ENCODE peak calls at places on chromosomes 13 and 19, in nine cellular contexts. One of them, this sample, is unnamed. For H3K4me1, the result is how much of the 10 kb centered on the place peaks cover.

GRCh38 chr13:99941086-99941485 is 30.5 kb downstream of the ZIC5 start:
- DNase-seq in breast epithelium: no peak
- DNase-seq in sigmoid colon: no peak
- DNase-seq in IMR-90: no peak
- DNase-seq in tibial nerve: no peak
- DNase-seq in testis: no peak
- DNase-seq in A549: no peak
- DNase-seq in heart left ventricle: no peak
- DNase-seq in K562: no peak
- DNase-seq in this sample: peak

GRCh38 chr19:2803486-2804155 is 16.0 kb upstream of the ZNF554 start:
- DNase-seq in A549: no peak
- DNase-seq in IMR-90: no peak
- DNase-seq in heart left ventricle: no peak
- DNase-seq in K562: no peak
- DNase-seq in tibial nerve: no peak
- DNase-seq in testis: no peak
- DNase-seq in sigmoid colon: no peak
- DNase-seq in breast epithelium: no peak
- DNase-seq in this sample: no peak

GRCh38 chr13:91358384-91358776 is 10.9 kb downstream of the MIR17HG start:
- DNase-seq in testis: no peak
- DNase-seq in sigmoid colon: no peak
- DNase-seq in heart left ventricle: no peak
- DNase-seq in IMR-90: no peak
- DNase-seq in A549: no peak
- DNase-seq in breast epithelium: no peak
- DNase-seq in K562: peak
- DNase-seq in tibial nerve: no peak
- DNase-seq in this sample: no peak

GRCh38 chr13:29706923-29707322 is 111.4 kb upstream of the SLC7A1 start:
- DNase-seq in IMR-90: no peak
- DNase-seq in K562: no peak
- DNase-seq in sigmoid colon: no peak
- DNase-seq in testis: no peak
- DNase-seq in breast epithelium: no peak
- DNase-seq in tibial nerve: no peak
- DNase-seq in A549: no peak
- DNase-seq in heart left ventricle: no peak
- DNase-seq in this sample: no peak

GRCh38 chr13:23849670-23850069 is 39.5 kb downstream of the MIPEP start:
- DNase-seq in tibial nerve: no peak
- DNase-seq in sigmoid colon: no peak
- DNase-seq in heart left ventricle: no peak
- DNase-seq in K562: no peak
- DNase-seq in breast epithelium: no peak
- DNase-seq in IMR-90: no peak
- DNase-seq in A549: no peak
- DNase-seq in testis: no peak
- DNase-seq in this sample: no peak

GRCh38 chr19:13842294-13843103 is 34.4 kb upstream of the NANOS3 start:
- DNase-seq in A549: peak
- DNase-seq in testis: peak
- DNase-seq in heart left ventricle: peak
- DNase-seq in sigmoid colon: peak
- DNase-seq in K562: peak
- DNase-seq in breast epithelium: peak
- DNase-seq in IMR-90: peak
- DNase-seq in tibial nerve: peak
- DNase-seq in this sample: peak

GRCh38 chr19:10268077-10268476 is 2.8 kb upstream of the ICAM1 start:
- DNase-seq in A549: no peak
- DNase-seq in breast epithelium: no peak
- DNase-seq in IMR-90: no peak
- DNase-seq in testis: no peak
- DNase-seq in sigmoid colon: no peak
- DNase-seq in heart left ventricle: peak
- DNase-seq in tibial nerve: no peak
- DNase-seq in K562: no peak
- DNase-seq in this sample: peak

GRCh38 chr13:23796546-23796945 is 92.7 kb downstream of the MIPEP start:
- DNase-seq in heart left ventricle: no peak
- DNase-seq in tibial nerve: no peak
- DNase-seq in breast epithelium: no peak
- DNase-seq in A549: no peak
- DNase-seq in K562: no peak
- DNase-seq in sigmoid colon: no peak
- DNase-seq in testis: no peak
- DNase-seq in IMR-90: peak
- DNase-seq in this sample: no peak

GRCh38 chr19:22628401-22628800 is 5.7 kb upstream of the ZNF492 start:
- DNase-seq in sigmoid colon: no peak
- DNase-seq in A549: no peak
- DNase-seq in testis: no peak
- DNase-seq in tibial nerve: no peak
- DNase-seq in K562: no peak
- DNase-seq in heart left ventricle: no peak
- DNase-seq in breast epithelium: no peak
- DNase-seq in IMR-90: no peak
- DNase-seq in this sample: no peak

GRCh38 chr13:30892966-30893365 is 13.1 kb upstream of the MEDAG start:
- DNase-seq in testis: peak
- DNase-seq in breast epithelium: no peak
- DNase-seq in IMR-90: peak
- DNase-seq in K562: peak
- DNase-seq in heart left ventricle: peak
- DNase-seq in A549: peak
- DNase-seq in sigmoid colon: no peak
- DNase-seq in tibial nerve: no peak
- DNase-seq in this sample: no peak

GRCh38 chr13:71860547-71861131 is 6.4 kb downstream of the DACH1 start:
- DNase-seq in A549: no peak
- DNase-seq in testis: no peak
- DNase-seq in sigmoid colon: no peak
- DNase-seq in heart left ventricle: no peak
- DNase-seq in breast epithelium: no peak
- DNase-seq in IMR-90: no peak
- DNase-seq in K562: no peak
- DNase-seq in tibial nerve: no peak
- DNase-seq in this sample: no peak

GRCh38 chr19:29855771-29856510 is 44.1 kb downstream of the CCNE1 start:
- DNase-seq in IMR-90: no peak
- DNase-seq in K562: no peak
- DNase-seq in heart left ventricle: no peak
- DNase-seq in tibial nerve: no peak
- DNase-seq in A549: no peak
- DNase-seq in breast epithelium: no peak
- DNase-seq in sigmoid colon: peak
- DNase-seq in testis: no peak
- DNase-seq in this sample: no peak

GRCh38 chr19:7811989-7812388 is 18.0 kb upstream of the EVI5L start:
- DNase-seq in breast epithelium: no peak
- DNase-seq in testis: no peak
- DNase-seq in sigmoid colon: no peak
- DNase-seq in A549: no peak
- DNase-seq in K562: no peak
- DNase-seq in IMR-90: peak
- DNase-seq in tibial nerve: no peak
- DNase-seq in heart left ventricle: no peak
- DNase-seq in this sample: no peak

DNA sequence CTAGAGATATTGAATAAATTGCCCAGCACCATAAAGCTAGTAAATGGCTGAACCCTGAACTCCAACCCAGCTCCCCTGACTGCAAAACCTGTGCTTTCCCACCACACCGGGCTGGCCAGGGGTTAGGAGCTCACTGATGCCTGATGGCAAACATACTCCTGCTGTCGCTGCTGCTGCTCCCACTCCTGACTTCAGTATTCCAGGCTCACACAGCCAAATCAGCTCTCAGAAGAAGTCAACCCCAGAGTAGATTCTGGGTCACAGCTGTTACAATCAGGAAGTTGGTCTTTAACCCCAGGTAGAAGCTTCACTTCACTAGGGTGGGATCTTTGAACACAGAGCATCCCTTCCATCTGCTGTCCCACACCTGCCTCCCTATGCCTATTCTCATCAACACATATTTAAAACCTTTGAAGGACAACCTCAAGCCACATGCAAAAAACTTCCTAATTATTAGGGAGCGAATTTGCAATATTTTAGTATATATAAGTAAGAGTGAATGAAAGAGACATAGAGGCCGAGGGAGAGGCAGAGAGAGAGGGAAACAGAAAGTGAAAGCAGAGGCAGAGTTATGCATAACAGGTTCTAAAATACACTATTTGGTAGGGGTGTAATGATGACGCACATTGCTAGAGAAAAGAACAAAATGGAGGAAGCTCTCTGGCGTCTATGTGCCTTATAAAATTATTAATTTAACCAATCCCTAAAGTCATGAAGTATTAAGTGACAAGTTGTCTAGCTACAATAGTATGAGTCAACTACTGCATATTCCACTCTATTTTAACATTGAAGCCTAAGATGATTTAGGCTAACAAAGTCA is 99.4 kb upstream of the SERP2 start:
- DNase-seq in heart left ventricle: no peak
- DNase-seq in testis: no peak
- DNase-seq in IMR-90: peak
- DNase-seq in K562: no peak
- DNase-seq in sigmoid colon: no peak
- DNase-seq in tibial nerve: no peak
- DNase-seq in A549: no peak
- DNase-seq in breast epithelium: no peak
- DNase-seq in this sample: no peak
- TF ChIP-seq POLR2A in heart left ventricle: no peak
- TF ChIP-seq POLR2A in testis: no peak
- TF ChIP-seq POLR2A in IMR-90: no peak
- TF ChIP-seq POLR2A in K562: no peak
- TF ChIP-seq POLR2A in sigmoid colon: no peak
- TF ChIP-seq POLR2A in tibial nerve: no peak
- TF ChIP-seq POLR2A in A549: no peak
- TF ChIP-seq POLR2A in breast epithelium: no peak
- TF ChIP-seq POLR2A in this sample: no peak

GRCh38 chr19:57964761-57965160 is 9.6 kb downstream of the C19orf18 start:
- DNase-seq in sigmoid colon: no peak
- DNase-seq in IMR-90: no peak
- DNase-seq in heart left ventricle: no peak
- DNase-seq in breast epithelium: no peak
- DNase-seq in A549: no peak
- DNase-seq in tibial nerve: no peak
- DNase-seq in K562: no peak
- DNase-seq in testis: no peak
- DNase-seq in this sample: no peak
- H3K4me1 ChIP-seq in sigmoid colon: under half
- H3K4me1 ChIP-seq in IMR-90: under half
- H3K4me1 ChIP-seq in heart left ventricle: under half
- H3K4me1 ChIP-seq in breast epithelium: under half
- H3K4me1 ChIP-seq in A549: under half
- H3K4me1 ChIP-seq in tibial nerve: under half
- H3K4me1 ChIP-seq in K562: under half
- H3K4me1 ChIP-seq in testis: under half
- H3K4me1 ChIP-seq in this sample: under half

DNA sequence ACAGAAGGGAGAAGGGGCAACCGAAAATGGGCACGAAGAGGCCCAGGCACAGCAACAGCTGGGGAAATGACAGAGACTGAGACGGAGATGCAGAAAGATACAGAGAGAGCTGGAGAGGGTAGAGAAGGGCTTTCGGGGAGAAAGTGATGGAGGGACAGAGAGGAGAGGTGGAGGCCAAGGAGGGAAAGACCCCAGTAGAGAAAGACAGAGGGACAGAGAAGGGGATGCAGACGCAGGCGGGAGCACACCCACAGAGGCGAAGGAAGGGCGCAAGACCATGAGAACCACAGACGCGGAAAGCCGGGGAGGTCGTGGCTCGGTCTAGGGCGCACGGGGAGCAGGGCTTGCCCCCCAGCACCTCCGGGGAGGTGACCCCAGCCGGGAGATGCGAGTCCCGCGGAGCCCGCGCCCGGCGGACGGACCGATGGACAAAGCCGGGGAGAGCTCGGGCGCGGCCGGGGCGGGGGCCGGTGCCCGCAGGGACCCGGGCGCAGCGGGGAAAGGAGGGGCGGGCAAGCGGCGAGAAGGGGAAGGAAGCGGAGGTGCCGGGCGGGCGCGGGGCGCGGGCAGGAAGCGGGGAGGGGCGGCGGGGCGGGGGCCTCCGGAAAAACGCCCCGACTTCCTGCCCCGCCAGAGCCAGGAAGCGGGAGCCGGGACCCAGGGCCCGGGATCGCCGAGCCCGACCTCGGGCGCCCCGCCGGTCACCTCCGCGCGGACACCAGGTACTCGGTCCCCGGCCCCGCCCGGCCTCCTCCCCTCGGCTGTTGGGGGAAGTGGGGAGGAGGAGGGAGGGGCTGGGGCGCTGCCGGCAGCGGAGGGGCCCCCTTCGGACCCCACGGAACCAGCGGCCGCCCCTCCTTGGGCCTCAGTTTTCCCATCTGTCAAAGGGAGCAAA is at the start of gene ARHGEF1:
- DNase-seq in breast epithelium: no peak
- DNase-seq in heart left ventricle: peak
- DNase-seq in A549: no peak
- DNase-seq in K562: peak
- DNase-seq in IMR-90: no peak
- DNase-seq in testis: peak
- DNase-seq in tibial nerve: no peak
- DNase-seq in sigmoid colon: peak
- DNase-seq in this sample: peak
- TF ChIP-seq POLR2A in breast epithelium: no peak
- TF ChIP-seq POLR2A in heart left ventricle: peak
- TF ChIP-seq POLR2A in A549: peak
- TF ChIP-seq POLR2A in K562: no peak
- TF ChIP-seq POLR2A in IMR-90: no peak
- TF ChIP-seq POLR2A in testis: no peak
- TF ChIP-seq POLR2A in tibial nerve: no peak
- TF ChIP-seq POLR2A in sigmoid colon: no peak
- TF ChIP-seq POLR2A in this sample: peak

DNA sequence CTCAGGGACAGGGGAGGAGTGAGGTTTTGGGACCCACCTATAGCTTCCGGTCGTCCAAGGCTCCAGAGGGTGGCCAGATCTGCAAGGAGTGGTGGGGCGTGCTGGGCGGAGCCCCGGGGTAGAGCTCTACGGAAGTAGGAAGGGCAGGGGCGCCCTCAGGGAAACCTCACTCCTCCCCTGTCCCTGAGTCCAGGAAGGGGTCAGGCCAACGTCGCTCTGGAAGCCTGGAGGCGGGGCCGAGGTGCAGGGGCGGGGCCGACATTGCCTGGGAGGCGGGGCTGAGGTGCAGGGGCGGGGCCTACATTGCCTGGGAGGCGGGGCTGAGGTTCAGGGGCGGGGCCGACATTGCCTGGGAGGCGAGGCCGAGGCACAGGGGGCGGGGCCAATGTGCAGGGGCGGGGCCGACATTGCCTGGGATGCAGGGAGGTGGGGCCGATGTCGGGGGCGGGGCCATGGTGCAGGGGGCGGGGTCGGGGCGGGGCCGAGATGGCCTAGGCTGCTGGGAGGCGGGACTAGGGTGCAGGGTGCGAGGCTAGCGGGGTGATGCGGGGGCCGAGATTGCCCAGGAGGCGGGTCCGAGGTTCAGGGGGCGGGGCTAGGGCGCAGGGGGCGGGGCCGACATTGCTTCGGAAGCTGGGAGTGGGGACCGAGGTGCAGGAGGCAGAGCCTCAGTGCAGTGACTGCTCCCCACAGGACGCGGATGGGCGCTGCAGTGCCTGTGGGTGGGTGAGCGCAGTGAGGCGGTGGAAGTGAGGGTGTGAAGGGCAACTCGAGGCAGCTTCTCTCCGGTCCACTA is 4.9 kb upstream of the PALM start:
- DNase-seq in sigmoid colon: peak
- DNase-seq in tibial nerve: peak
- DNase-seq in testis: peak
- DNase-seq in A549: peak
- DNase-seq in heart left ventricle: peak
- DNase-seq in breast epithelium: no peak
- DNase-seq in K562: peak
- DNase-seq in IMR-90: peak
- DNase-seq in this sample: peak
- H3K4me1 ChIP-seq in sigmoid colon: under half
- H3K4me1 ChIP-seq in tibial nerve: under half
- H3K4me1 ChIP-seq in testis: under half
- H3K4me1 ChIP-seq in A549: under half
- H3K4me1 ChIP-seq in heart left ventricle: under half
- H3K4me1 ChIP-seq in breast epithelium: under half
- H3K4me1 ChIP-seq in K562: under half
- H3K4me1 ChIP-seq in IMR-90: under half
- H3K4me1 ChIP-seq in this sample: under half